ENCODE peak calls at places on chromosome 22, in seven cellular contexts. N, R, I, W, T, O and Z are unnamed samples. For H3K4me1, the result is how much of the 10 kb centered on the place peaks cover.

GRCh38 chr22:44676441-44677298 is 25.3 kb upstream of the PRR5 start:
- DNase-seq in O (peak), W (peak), T (no peak), N (no peak), I (no peak), R (no peak), Z (peak)

GRCh38 chr22:40898850-40899357 is 37.0 kb upstream of the DNAJB7 start:
- DNase-seq in O (no peak), N (no peak), T (no peak), R (peak), W (peak), I (no peak), Z (peak)

GRCh38 chr22:41366323-41367014 is 15.3 kb upstream of the TEF start:
- DNase-seq in N (no peak), T (no peak), O (no peak), R (no peak), W (no peak), I (no peak), Z (no peak)

GRCh38 chr22:27880778-27881394 is 38.2 kb downstream of the PITPNB start:
- DNase-seq in R (peak), N (no peak), W (peak), T (no peak), O (no peak), I (no peak), Z (peak)

GRCh38 chr22:33747576-33748180 is 172.6 kb downstream of the LARGE1 start:
- DNase-seq in I (no peak), R (no peak), W (no peak), N (no peak), O (peak), T (no peak), Z (no peak)

GRCh38 chr22:43152001-43152354 is 619 bp downstream of the TSPO start:
- DNase-seq in T (no peak), N (no peak), I (no peak), W (no peak), R (no peak), O (no peak), Z (peak)

GRCh38 chr22:29768052-29768680 is 997 bp downstream of the UQCR10 start:
- DNase-seq in W (no peak), N (no peak), R (no peak), I (no peak), O (no peak), T (no peak), Z (peak)

GRCh38 chr22:48553694-48554308 is 1273.9 kb downstream of the BRD1 start:
- DNase-seq in T (no peak), W (no peak), R (no peak), I (no peak), O (no peak), N (no peak), Z (no peak)

GRCh38 chr22:41521166-41521565 is 23.1 kb downstream of the POLR3H start:
- DNase-seq in R (no peak), W (no peak), O (no peak), I (no peak), N (no peak), T (no peak), Z (no peak)

GRCh38 chr22:42202669-42203068 is 67.8 kb downstream of the TCF20 start:
- DNase-seq in I (no peak), W (peak), O (no peak), N (no peak), T (no peak), R (no peak), Z (peak)

GRCh38 chr22:40426671-40427070 is 56.3 kb downstream of the SGSM3 start:
- DNase-seq in I (no peak), O (no peak), N (no peak), W (peak), T (peak), R (no peak), Z (no peak)

GRCh38 chr22:48528221-48528915 is 1299.3 kb downstream of the BRD1 start:
- DNase-seq in R (no peak), I (no peak), W (no peak), N (no peak), O (peak), T (no peak), Z (no peak)

GRCh38 chr22:40595497-40596234 is 40.9 kb downstream of the MRTFA start:
- DNase-seq in I (no peak), R (no peak), O (no peak), W (no peak), N (no peak), T (no peak), Z (no peak)

DNA sequence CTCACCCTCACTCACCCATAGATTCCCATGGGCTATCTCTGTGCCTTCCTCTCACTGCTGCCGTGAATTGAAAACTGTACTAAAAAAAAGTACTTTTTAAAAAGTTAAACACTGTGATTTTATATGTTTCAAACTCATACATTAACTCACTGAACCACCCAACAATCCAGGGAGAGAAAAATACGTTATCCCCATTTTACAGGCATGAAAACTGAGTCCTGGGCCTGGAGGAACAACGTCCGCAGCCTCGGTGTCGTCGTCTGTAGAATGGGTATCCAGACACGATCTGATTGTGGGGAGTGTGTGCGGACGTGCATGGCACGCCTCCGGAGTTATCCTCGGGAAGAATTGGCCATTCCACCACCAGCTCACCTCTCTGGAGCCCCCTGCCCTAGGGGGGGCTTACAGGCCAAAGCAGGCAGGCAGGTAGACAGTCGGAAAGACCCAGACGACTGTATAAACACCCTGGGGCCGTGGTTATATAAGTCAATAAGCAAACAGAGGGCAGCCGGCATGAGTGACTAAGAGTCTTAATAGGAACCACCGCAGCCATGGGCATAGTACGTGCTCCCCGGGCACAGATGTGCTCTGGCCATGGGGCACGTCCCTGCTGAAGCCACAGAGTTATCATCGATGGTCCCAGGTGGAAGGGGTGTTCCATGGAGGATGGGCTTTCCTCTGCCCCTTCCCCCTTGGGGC is 7.1 kb upstream of the PDGFB start:
- DNase-seq in O (peak), N (no peak), T (no peak), I (no peak), W (no peak), R (peak), Z (no peak)
- H3K4me1 ChIP-seq in O (under half), N (under half), T (under half), I (under half), W (under half), R (under half), Z (under half)

GRCh38 chr22:25962711-25963110 is 206.6 kb upstream of the SEZ6L start:
- DNase-seq in W (no peak), O (no peak), R (no peak), T (no peak), N (no peak), I (no peak), Z (no peak)

GRCh38 chr22:25969901-25970300 is 199.4 kb upstream of the SEZ6L start:
- DNase-seq in R (no peak), N (no peak), O (no peak), W (no peak), T (no peak), I (no peak), Z (no peak)

GRCh38 chr22:25969286-25969685 is 200.0 kb upstream of the SEZ6L start:
- DNase-seq in N (no peak), W (no peak), T (no peak), I (no peak), R (no peak), O (no peak), Z (no peak)

GRCh38 chr22:25965331-25965730 is 203.9 kb upstream of the SEZ6L start:
- DNase-seq in N (no peak), W (no peak), T (no peak), I (no peak), R (no peak), O (no peak), Z (no peak)

DNA sequence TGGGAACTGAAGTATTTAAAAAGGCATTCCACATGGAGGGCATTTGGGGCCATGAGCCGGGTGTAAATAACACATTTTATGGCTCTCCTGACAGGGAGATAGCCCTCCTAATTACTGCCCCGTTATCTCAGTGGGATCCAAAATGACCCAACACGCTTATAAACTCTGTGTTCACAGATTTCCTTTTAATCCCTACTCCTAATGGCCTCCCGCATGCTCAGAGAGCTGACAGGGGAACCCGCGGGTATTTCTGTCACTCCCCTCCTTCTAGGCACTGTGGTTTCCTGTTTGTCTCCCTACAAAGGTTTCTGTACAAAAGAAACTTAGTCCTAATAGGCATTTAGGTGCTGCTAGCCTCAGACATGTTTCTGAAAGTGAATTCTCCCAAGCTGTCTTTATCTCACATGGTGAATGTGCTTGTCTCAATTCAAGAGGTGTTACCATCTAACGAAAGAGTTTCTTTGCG is 202.8 kb upstream of the SEZ6L start:
- DNase-seq in N (no peak), O (no peak), T (no peak), W (no peak), R (no peak), I (no peak), Z (no peak)
- H3K4me3 ChIP-seq in N (no peak), O (no peak), T (no peak), W (no peak), R (no peak), I (no peak), Z (no peak)

GRCh38 chr22:45957826-45958225 is 19.1 kb downstream of the WNT7B start:
- DNase-seq in I (no peak), R (no peak), T (no peak), O (no peak), N (no peak), W (no peak), Z (no peak)
- H3K4me1 ChIP-seq in I (under half), R (under half), T (under half), O (under half), N (under half), W (under half), Z (under half)

DNA sequence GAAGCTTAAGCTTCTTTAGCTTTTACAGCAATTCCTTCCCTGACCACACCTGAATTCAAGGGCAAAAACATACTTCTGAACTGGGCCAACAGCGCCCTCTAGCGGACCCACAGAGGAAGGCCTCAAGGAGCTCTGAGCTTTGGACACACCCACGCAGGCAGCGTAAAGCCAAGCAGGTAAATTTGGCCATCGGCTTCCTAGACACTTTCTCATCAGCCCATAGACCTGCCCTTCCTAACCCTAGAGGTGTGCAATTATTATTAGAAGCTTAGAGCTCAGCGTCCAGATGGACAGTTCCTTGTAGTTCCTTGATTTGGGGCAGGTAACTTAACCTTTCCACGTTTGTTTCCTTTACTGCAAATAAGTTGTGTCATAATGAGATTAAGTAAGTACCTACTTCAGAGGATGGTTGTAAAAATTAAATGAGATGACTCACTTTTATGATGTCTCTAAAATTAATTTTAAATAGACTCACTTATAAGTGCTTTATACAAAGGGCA is 25.7 kb upstream of the HMGXB4 start:
- DNase-seq in W (peak), R (peak), N (no peak), T (no peak), O (peak), I (no peak), Z (peak)
- H3K4me3 ChIP-seq in W (no peak), R (no peak), N (no peak), T (no peak), O (no peak), I (no peak), Z (no peak)

DNA sequence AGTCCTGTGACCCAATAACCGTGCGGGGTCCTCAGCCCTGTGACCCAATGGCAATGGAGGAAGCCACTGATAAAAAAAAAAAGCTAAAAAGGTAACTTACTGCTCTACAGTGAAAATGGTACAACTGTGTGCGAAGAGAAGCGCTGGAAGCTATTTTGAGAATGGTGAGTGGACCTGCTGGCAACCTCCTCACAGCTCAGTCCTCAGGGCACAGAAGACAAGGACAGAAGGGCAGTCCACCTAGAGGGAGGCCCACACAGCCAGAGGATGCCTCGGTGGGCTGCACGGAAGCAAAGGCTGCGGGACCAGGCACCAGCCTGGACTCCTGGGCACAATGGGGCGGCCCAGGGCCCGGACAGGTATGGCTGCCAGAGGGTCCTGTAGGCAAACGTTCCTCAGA is 35.6 kb downstream of the BRD1 start:
- DNase-seq in N (no peak), R (no peak), T (no peak), O (no peak), W (no peak), I (no peak), Z (no peak)
- H3K4me1 ChIP-seq in N (under half), R (under half), T (under half), O (under half), W (under half), I (under half), Z (under half)